ENCODE peak calls at places on chromosome X, in four cellular contexts. G is stomach, M is uterus, E is transverse colon. Q is an unnamed sample. For H3K4me1, the result is how much of the 10 kb centered on the place peaks cover.

GRCh38 chrX:150536455-150537116 is 31.8 kb upstream of the MTM1 start:
- DNase-seq in G (no peak), M (no peak), E (no peak), Q (no peak)

GRCh38 chrX:41384041-41384705 is 50.2 kb downstream of the DDX3X start:
- DNase-seq in G (peak), M (peak), E (peak), Q (no peak)

GRCh38 chrX:71809886-71810285 is 46.7 kb downstream of the CXorf49B start:
- DNase-seq in G (no peak), M (no peak), E (no peak), Q (no peak)

GRCh38 chrX:14899607-14900006 is 26.4 kb downstream of the MOSPD2 start:
- DNase-seq in G (no peak), M (no peak), E (no peak), Q (no peak)

GRCh38 chrX:9492901-9493300 is 28.0 kb downstream of the TBL1X start:
- DNase-seq in G (no peak), M (no peak), E (no peak), Q (no peak)

GRCh38 chrX:147180886-147181285 is 366.3 kb upstream of the CXorf51A start:
- DNase-seq in G (no peak), M (no peak), E (peak), Q (no peak)

GRCh38 chrX:51155566-51155965 is 177.1 kb upstream of the NUDT10 start:
- DNase-seq in G (no peak), M (no peak), E (no peak), Q (no peak)

GRCh38 chrX:71454222-71454621 is 78.7 kb upstream of the OGT start:
- DNase-seq in G (no peak), M (no peak), E (no peak), Q (no peak)

GRCh38 chrX:5528057-5528456 is 700.6 kb downstream of the NLGN4X start:
- DNase-seq in G (no peak), M (no peak), E (no peak), Q (no peak)

GRCh38 chrX:12225073-12225472 is 86.8 kb downstream of the FRMPD4 start:
- DNase-seq in G (no peak), M (no peak), E (no peak), Q (no peak)

GRCh38 chrX:49177338-49177833 is 5.7 kb downstream of the PLP2 start:
- DNase-seq in G (no peak), M (no peak), E (no peak), Q (no peak)

GRCh38 chrX:151396042-151396826 is 772 bp upstream of the VMA21 start:
- DNase-seq in G (no peak), M (peak), E (peak), Q (no peak)

GRCh38 chrX:12304261-12304660 is 166.0 kb downstream of the FRMPD4 start:
- DNase-seq in G (no peak), M (no peak), E (no peak), Q (no peak)

GRCh38 chrX:136662104-136662503 is 14.1 kb downstream of the CD40LG start:
- DNase-seq in G (no peak), M (no peak), E (no peak), Q (no peak)

GRCh38 chrX:115898382-115899001 is 272.1 kb upstream of the AGTR2 start:
- DNase-seq in G (peak), M (peak), E (peak), Q (no peak)

GRCh38 chrX:37608156-37608555 is 36.7 kb downstream of the LANCL3 start:
- DNase-seq in G (no peak), M (no peak), E (no peak), Q (no peak)

GRCh38 chrX:29903365-29903764 is 312.0 kb upstream of the MAGEB2 start:
- DNase-seq in G (no peak), M (no peak), E (no peak), Q (no peak)

GRCh38 chrX:129077384-129077783 is 445.9 kb downstream of the SMARCA1 start:
- DNase-seq in G (no peak), M (no peak), E (no peak), Q (no peak)

GRCh38 chrX:12581546-12581945 is 209.7 kb upstream of the PRPS2 start:
- DNase-seq in G (no peak), M (no peak), E (no peak), Q (no peak)

GRCh38 chrX:129845616-129846190 is 2.0 kb upstream of the ZDHHC9 start:
- DNase-seq in G (no peak), M (no peak), E (no peak), Q (no peak)

GRCh38 chrX:15151267-15152196 is 118.4 kb downstream of the ASB9 start:
- DNase-seq in G (no peak), M (no peak), E (no peak), Q (no peak)

GRCh38 chrX:134599173-134599914 is 58.9 kb downstream of the PLAC1 start:
- DNase-seq in G (no peak), M (peak), E (no peak), Q (no peak)

GRCh38 chrX:11328134-11328533 is 34.9 kb downstream of the AMELX start:
- DNase-seq in G (no peak), M (no peak), E (no peak), Q (no peak)

GRCh38 chrX:70196961-70197805 is 19.9 kb downstream of the DGAT2L6 start:
- DNase-seq in G (peak), M (peak), E (peak), Q (no peak)

GRCh38 chrX:56978172-56978571 is 17.2 kb downstream of the SPIN3 start:
- DNase-seq in G (no peak), M (peak), E (peak), Q (no peak)

GRCh38 chrX:100976211-100976610 is 6.7 kb downstream of the ARL13A start:
- DNase-seq in G (no peak), M (no peak), E (no peak), Q (no peak)

GRCh38 chrX:19514791-19515614 is at the start of gene MAP3K15:
- DNase-seq in G (peak), M (no peak), E (peak), Q (no peak)

GRCh38 chrX:70386240-70386639 is 36.9 kb upstream of the GDPD2 start:
- DNase-seq in G (no peak), M (no peak), E (no peak), Q (no peak)

GRCh38 chrX:46325312-46325877 is 219.8 kb downstream of the ZNF674 start:
- DNase-seq in G (no peak), M (no peak), E (no peak), Q (no peak)

GRCh38 chrX:789096-789495 is 158.5 kb downstream of the SHOX start:
- DNase-seq in G (no peak), M (no peak), E (no peak), Q (peak)

GRCh38 chrX:10010686-10011085 is 43.5 kb downstream of the CLDN34 start:
- DNase-seq in G (no peak), M (no peak), E (no peak), Q (no peak)

GRCh38 chrX:150635952-150636351 is 57.2 kb upstream of the MTMR1 start:
- DNase-seq in G (no peak), M (no peak), E (no peak), Q (no peak)

GRCh38 chrX:110204986-110205385 is 112.9 kb downstream of the AMMECR1 start:
- DNase-seq in G (no peak), M (no peak), E (no peak), Q (no peak)

GRCh38 chrX:49725923-49726904 is 30.4 kb upstream of the PAGE1 start:
- DNase-seq in G (no peak), M (no peak), E (no peak), Q (no peak)

GRCh38 chrX:147875866-147876596 is 35.7 kb upstream of the FMR1 start:
- DNase-seq in G (no peak), M (no peak), E (no peak), Q (no peak)

DNA sequence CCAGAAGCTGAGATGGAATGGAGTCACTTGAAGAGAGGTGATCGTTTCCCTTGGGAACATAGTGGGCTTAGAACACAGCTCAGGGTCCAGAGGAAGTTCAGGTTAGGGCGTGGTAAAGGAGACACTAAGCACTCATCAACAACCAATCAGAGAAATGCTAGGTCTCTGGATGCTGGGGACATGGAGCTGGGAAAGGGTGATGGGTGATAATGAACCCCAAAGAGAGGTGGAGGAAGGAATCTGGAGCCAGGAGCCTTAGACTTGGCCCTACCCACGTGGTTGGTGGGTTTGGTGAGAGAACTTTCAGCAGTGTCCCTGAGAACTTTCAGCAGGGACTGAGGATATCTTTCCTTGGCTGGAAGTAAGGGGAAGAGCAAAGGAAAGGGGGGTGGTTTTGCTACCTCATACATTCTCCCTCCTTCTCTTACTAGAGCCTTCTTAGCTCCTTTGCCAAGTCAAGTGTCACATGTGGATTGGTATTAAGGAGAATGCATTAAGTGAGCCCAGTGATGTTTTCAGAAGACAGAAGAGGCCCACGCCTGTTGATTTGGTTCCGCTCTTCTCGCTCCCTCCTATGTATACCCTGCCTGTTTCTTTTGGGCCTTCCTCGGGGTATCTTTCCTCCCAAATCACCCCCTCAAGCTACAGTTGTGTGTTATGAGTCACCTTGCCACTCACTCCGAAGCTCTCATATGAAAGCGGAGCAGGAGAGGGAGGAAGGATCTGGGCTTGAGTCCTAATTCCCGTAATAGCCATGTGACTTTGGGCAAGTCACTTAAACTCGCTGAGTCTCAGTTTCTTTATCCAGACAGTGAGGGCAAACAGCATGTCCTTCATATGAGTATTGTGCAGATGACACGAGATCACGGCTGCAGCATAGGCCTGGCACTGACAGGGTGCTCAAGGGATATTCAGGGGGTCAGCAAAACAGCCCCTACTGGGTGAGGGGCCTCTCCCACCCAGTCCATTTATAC is 63.1 kb downstream of the TSC22D3 start:
- DNase-seq in G (no peak), M (no peak), E (peak), Q (no peak)
- TF ChIP-seq POLR2A in G (no peak), M (no peak), E (peak), Q (no peak)

GRCh38 chrX:23887918-23888317 is 19.8 kb downstream of the APOO start:
- DNase-seq in G (no peak), M (no peak), E (no peak), Q (no peak)
- H3K4me1 ChIP-seq in G (under half), M (under half), E (under half), Q (under half)

DNA sequence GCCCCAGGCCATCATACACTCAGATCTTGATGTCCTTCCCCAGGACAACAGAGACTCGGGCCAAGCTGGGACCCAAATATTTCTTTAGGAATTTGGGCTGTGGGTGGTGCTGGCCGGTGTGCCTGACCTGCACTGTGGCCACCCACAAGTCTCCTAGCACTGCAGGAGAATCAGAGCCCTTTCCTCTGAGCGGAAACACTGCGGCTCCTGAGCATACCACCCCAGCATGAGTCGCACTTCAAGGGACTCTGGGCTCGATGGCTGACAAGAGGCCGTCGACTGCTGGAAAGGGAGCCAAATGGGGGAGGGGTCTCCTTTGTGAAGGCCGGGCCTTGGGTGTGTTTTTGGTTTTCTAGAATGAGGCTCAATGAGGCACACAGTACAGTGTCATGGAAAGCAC is 13.0 kb upstream of the IRAK1 start:
- DNase-seq in G (no peak), M (no peak), E (no peak), Q (no peak)
- TF ChIP-seq POLR2A in G (no peak), M (no peak), E (no peak), Q (no peak)

GRCh38 chrX:40100141-40100536 is 2.4 kb upstream of the BCOR start:
- DNase-seq in G (peak), M (no peak), E (peak), Q (no peak)
- H3K4me1 ChIP-seq in G (under half), M (under half), E (under half), Q (under half)

DNA sequence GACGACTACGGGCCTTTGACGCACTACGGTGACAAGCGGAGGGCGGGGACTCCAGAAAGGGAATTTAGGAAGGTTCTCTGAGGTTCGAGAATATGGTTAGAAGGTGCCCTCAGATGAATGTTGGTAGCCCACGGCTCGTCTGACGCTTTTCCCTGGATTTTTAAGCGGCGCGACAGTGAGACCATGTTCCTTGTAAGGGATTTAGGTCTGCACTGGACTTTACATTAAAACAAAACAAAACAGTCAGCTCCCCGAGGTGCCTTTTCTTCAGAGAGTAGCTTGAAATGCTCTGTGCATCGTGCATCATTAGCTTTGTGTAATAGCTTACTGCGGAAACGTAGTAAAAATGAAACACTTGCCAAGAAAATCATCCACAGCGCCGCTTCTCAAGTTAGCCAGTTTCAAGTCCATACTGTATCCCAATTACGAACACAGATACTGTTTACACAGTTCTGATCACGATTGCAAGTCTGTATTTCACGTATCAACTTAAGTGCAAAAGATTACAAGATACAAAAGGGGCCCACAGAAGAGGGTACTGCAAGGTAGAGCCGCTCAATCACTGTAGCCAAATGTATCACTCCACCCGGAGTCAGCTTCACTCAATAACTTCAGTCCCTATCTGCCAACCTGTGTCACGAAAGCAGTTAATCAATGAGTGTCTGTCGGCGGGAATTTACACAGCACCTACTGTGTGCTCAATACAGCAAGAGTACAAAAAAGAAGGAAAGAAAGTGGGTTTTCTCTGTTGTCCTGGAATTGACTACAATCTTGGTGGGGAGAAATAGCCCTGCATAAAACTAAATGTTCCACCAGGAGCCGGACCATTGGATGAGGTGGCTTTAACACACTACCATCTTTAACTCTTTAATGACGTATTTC is 525 bp upstream of the NKRF start:
- DNase-seq in G (no peak), M (no peak), E (no peak), Q (peak)
- TF ChIP-seq POLR2A in G (peak), M (peak), E (peak), Q (peak)

GRCh38 chrX:23901065-23901464 is 6.7 kb downstream of the APOO start:
- DNase-seq in G (no peak), M (no peak), E (no peak), Q (no peak)

GRCh38 chrX:23902419-23902818 is 5.3 kb downstream of the APOO start:
- DNase-seq in G (no peak), M (no peak), E (no peak), Q (no peak)

GRCh38 chrX:23900220-23900797 is 7.4 kb downstream of the APOO start:
- DNase-seq in G (no peak), M (no peak), E (no peak), Q (no peak)

GRCh38 chrX:23904096-23904495 is 3.6 kb downstream of the APOO start:
- DNase-seq in G (no peak), M (no peak), E (no peak), Q (no peak)

DNA sequence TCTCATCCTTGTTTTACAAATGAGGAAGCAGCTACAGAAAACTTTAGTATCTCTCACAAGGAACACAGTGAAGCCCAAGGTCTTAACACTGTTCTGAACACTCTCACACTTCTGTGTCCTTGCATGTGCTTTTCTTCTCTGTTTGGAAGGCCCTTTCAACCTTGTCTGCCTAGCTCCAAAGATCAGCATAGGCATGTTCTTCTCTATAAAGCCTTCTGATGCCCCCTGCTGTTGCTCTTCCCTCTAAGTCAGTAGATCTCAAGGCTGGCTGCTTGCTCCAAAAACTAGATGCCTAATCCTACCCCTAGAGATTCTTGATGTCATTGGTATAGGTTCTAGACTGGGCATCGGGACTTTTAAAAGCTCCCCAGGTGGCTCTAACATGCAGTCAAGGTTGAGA is 5.9 kb downstream of the APOO start:
- DNase-seq in G (peak), M (peak), E (peak), Q (no peak)
- H3K4me1 ChIP-seq in G (half or more), M (under half), E (under half), Q (under half)

DNA sequence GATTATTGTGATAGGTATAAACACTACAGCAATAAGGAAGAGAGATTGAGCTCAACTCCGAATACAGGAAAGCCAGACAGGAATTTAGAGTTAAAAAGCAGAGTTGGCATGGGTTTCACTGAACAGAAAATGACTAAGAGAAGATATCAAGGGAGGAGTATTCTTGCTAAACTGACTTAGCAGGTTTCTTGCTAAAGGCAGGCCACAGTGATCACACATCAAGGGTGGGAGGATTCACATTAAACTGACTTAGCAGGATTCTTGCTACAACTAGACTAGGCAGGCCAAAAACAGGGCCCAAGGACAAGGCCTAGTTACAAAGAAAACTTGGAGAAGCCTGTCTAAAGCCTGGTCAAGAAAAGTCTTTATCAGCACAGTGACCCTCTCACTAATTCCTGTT is 195.1 kb downstream of the MAGEB5 start:
- DNase-seq in G (no peak), M (no peak), E (no peak), Q (no peak)
- TF ChIP-seq POLR2A in G (no peak), M (no peak), E (no peak), Q (no peak)

DNA sequence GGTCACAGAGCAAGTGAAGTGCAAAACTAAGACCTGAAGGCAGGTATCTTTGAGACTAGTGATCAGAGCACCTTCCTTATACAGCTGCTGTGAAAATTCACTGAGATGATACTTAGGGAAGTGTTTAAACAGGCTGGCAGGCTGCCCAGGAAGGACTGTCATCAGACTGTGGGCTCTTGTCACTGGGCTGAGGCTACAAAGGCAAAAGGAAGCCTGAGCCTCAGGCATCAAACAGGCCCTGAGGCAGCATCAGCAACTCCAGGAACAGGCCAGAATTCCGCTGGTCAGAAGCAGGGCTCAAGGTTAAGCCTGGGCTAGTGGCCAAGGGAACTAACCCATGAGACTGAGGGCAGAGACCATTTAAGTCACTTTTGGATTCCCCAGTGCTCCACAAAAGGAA is 12.9 kb downstream of the PJA1 start:
- DNase-seq in G (no peak), M (no peak), E (peak), Q (peak)
- H3K4me1 ChIP-seq in G (under half), M (under half), E (under half), Q (under half)

DNA sequence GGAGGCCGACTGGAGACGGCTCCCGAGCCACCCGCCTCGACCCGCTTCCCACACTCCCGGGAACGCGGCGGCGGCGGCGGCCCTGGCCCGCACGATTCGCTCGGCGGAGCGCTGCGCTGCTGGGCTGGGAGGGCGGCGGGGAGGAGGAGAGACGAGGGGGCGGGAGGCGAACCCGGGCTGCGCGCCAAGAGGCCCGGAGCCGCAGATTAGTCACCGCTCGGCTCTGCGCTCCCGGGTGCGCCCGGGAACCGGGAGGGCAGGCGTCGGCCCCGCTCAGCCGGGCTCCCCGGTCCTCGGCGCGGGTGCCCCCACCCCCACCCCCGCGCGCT is 11.2 kb upstream of the BCOR start:
- DNase-seq in G (peak), M (peak), E (peak), Q (no peak)
- TF ChIP-seq POLR2A in G (no peak), M (no peak), E (peak), Q (peak)

GRCh38 chrX:55326985-55327384 is 62.3 kb upstream of the PAGE3 start:
- DNase-seq in G (no peak), M (no peak), E (peak), Q (peak)
- H3K4me1 ChIP-seq in G (under half), M (under half), E (under half), Q (under half)